ENCODE peak calls at places on chromosome 1, in four cellular contexts. J is aorta; Z is sciatic nerve; U is activated naive CD4-positive, alpha-beta T cell. D is an unnamed sample.

GRCh38 chr1:198201956-198202784 is 45.4 kb downstream of the NEK7 start:
- DNase-seq in J (no peak), Z (no peak), U (no peak), D (no peak)

GRCh38 chr1:7555391-7556185 is 215.5 kb upstream of the VAMP3 start:
- DNase-seq in J (no peak), Z (no peak), U (no peak), D (peak)

GRCh38 chr1:182574156-182574555 is 14.9 kb downstream of the RNASEL start:
- DNase-seq in J (no peak), Z (no peak), U (no peak), D (no peak)

GRCh38 chr1:155091071-155092051 is 12.7 kb downstream of the EFNA3 start:
- DNase-seq in J (peak), Z (peak), U (peak), D (peak)

GRCh38 chr1:34366875-34367624 is 190.3 kb downstream of the C1orf94 start:
- DNase-seq in J (no peak), Z (no peak), U (no peak), D (no peak)

GRCh38 chr1:39789571-39790110 is 976 bp upstream of the BMP8B start:
- DNase-seq in J (no peak), Z (no peak), U (no peak), D (no peak)

GRCh38 chr1:100736766-100737165 is 17.2 kb downstream of the VCAM1 start:
- DNase-seq in J (no peak), Z (no peak), U (no peak), D (no peak)

GRCh38 chr1:174189424-174190062 is 30.2 kb downstream of the RABGAP1L start:
- DNase-seq in J (no peak), Z (no peak), U (no peak), D (no peak)

D was measured in A172.